ENCODE peak calls at places on chromosomes 11 and 22, in four cellular contexts. U is stimulated activated naive CD4-positive, alpha-beta T cell treated with Interleukin-2 at 50 U/mL for 16 hours; M is KBM-7; G is stimulated activated CD8-positive, alpha-beta memory T cell treated with anti-CD3 and anti-CD28 coated beads, Interleukin-4, amount 100 ng/mL, for 24 hours. E is an unnamed sample.

GRCh38 chr22:22867996-22868715 is 19.5 kb upstream of the IGLL5 start:
- DNase-seq in U (no peak), M (no peak), G (no peak), E (no peak)

GRCh38 chr11:27282141-27282590 is 80.8 kb downstream of the CCDC34 start:
- DNase-seq in U (no peak), M (no peak), G (no peak), E (no peak)

GRCh38 chr11:123590296-123590912 is 64.0 kb downstream of the SCN3B start:
- DNase-seq in U (no peak), M (no peak), G (no peak), E (peak; percentile 87)

GRCh38 chr11:17397311-17398002 is 9.0 kb upstream of the KCNJ11 start:
- DNase-seq in U (no peak), M (no peak), G (no peak), E (no peak)

GRCh38 chr11:71453911-71454304 is 905 bp downstream of the NADSYN1 start:
- DNase-seq in U (no peak), M (no peak), G (no peak), E (no peak)

GRCh38 chr11:74648894-74649293 is 56.5 kb downstream of the POLD3 start:
- DNase-seq in U (no peak), M (no peak), G (no peak), E (no peak)

GRCh38 chr22:39699631-39700348 is 129.2 kb downstream of the CACNA1I start:
- DNase-seq in U (no peak), M (no peak), G (no peak), E (no peak)

GRCh38 chr22:36470162-36470993 is 11.1 kb downstream of the TXN2 start:
- DNase-seq in U (peak; percentile 74), M (peak; percentile 80), G (peak; percentile 68), E (peak; percentile 83)

GRCh38 chr11:118607401-118608267 is at the start of gene PHLDB1:
- DNase-seq in U (peak; percentile 37), M (peak; percentile 83), G (no peak), E (peak; percentile 42)

GRCh38 chr11:65428578-65429068 is 6.0 kb downstream of the NEAT1 start:
- DNase-seq in U (no peak), M (no peak), G (no peak), E (no peak)

GRCh38 chr22:49964136-49964492 is 3.5 kb downstream of the PIM3 start:
- DNase-seq in U (no peak), M (no peak), G (no peak), E (no peak)

GRCh38 chr22:44569516-44569915 is 71.5 kb upstream of the RTL6 start:
- DNase-seq in U (no peak), M (no peak), G (no peak), E (no peak)

E was measured in gastrocnemius medialis.